ENCODE peak calls at places on chromosomes 2 and 18, in nine cellular contexts. D is A549, M is stomach, K is adrenal gland, L is body of pancreas, U is transverse colon, W is spleen, B is heart left ventricle, Z is gastrocnemius medialis. N is an unnamed sample.

GRCh38 chr2:31067259-31067658 is 71.0 kb downstream of the GALNT14 start:
- DNase-seq in D (no peak), M (no peak), K (no peak), L (no peak), U (no peak), W (no peak), B (no peak), Z (no peak), N (no peak)

GRCh38 chr18:51197661-51198424 is at the start of gene MEX3C:
- DNase-seq in D (peak), M (peak), K (peak), L (peak), U (peak), W (peak), B (peak), Z (peak), N (peak)

GRCh38 chr2:161250864-161251436 is 57.3 kb upstream of the PSMD14 start:
- DNase-seq in D (peak), M (no peak), K (no peak), L (no peak), U (no peak), W (no peak), B (no peak), Z (no peak), N (no peak)

GRCh38 chr2:19360266-19360665 is 1.8 kb upstream of the OSR1 start:
- DNase-seq in D (no peak), M (no peak), K (no peak), L (no peak), U (no peak), W (no peak), B (no peak), Z (no peak), N (no peak)

GRCh38 chr18:49446481-49446880 is 14.0 kb downstream of the DYM start:
- DNase-seq in D (no peak), M (no peak), K (no peak), L (no peak), U (no peak), W (no peak), B (no peak), Z (no peak), N (no peak)

GRCh38 chr2:95354469-95354901 is 48.0 kb upstream of the FAHD2A start:
- DNase-seq in D (no peak), M (peak), K (no peak), L (no peak), U (no peak), W (no peak), B (peak), Z (no peak), N (no peak)

GRCh38 chr2:217166241-217166640 is 306.4 kb upstream of the TNP1 start:
- DNase-seq in D (no peak), M (no peak), K (no peak), L (no peak), U (no peak), W (no peak), B (peak), Z (no peak), N (no peak)

GRCh38 chr2:1702186-1702565 is 42.1 kb downstream of the PXDN start:
- DNase-seq in D (no peak), M (no peak), K (no peak), L (no peak), U (no peak), W (no peak), B (no peak), Z (no peak), N (no peak)

GRCh38 chr2:191023235-191023679 is 9.3 kb upstream of the STAT1 start:
- DNase-seq in D (no peak), M (no peak), K (no peak), L (no peak), U (no peak), W (no peak), B (no peak), Z (no peak), N (no peak)

GRCh38 chr2:183248866-183249567 is 124.8 kb downstream of the NUP35 start:
- DNase-seq in D (peak), M (no peak), K (no peak), L (no peak), U (no peak), W (no peak), B (no peak), Z (no peak), N (no peak)

GRCh38 chr18:25594351-25594750 is 242.4 kb upstream of the ZNF521 start:
- DNase-seq in D (no peak), M (no peak), K (peak), L (no peak), U (no peak), W (no peak), B (no peak), Z (no peak), N (no peak)

GRCh38 chr18:25587545-25587944 is 235.6 kb upstream of the ZNF521 start:
- DNase-seq in D (no peak), M (no peak), K (no peak), L (no peak), U (no peak), W (no peak), B (no peak), Z (no peak), N (no peak)

GRCh38 chr18:25590456-25590855 is 238.5 kb upstream of the ZNF521 start:
- DNase-seq in D (no peak), M (no peak), K (no peak), L (no peak), U (no peak), W (no peak), B (no peak), Z (no peak), N (no peak)

GRCh38 chr18:25595274-25595673 is 243.3 kb upstream of the ZNF521 start:
- DNase-seq in D (no peak), M (no peak), K (no peak), L (no peak), U (no peak), W (no peak), B (no peak), Z (no peak), N (no peak)

GRCh38 chr18:25592804-25593360 is 240.9 kb upstream of the ZNF521 start:
- DNase-seq in D (no peak), M (no peak), K (no peak), L (no peak), U (no peak), W (no peak), B (no peak), Z (no peak), N (no peak)
- TF ChIP-seq CTCF in D (no peak), M (no peak), K (no peak), L (no peak), U (no peak), W (no peak), B (no peak), Z (no peak), N (no peak)

GRCh38 chr2:69683170-69683971 is 39.8 kb upstream of the AAK1 start:
- DNase-seq in D (no peak), M (no peak), K (peak), L (peak), U (no peak), W (no peak), B (peak), Z (no peak), N (no peak)
- TF ChIP-seq POLR2A in D (no peak), M (no peak), K (no peak), L (no peak), U (no peak), W (no peak), B (no peak), Z (no peak), N (no peak)

GRCh38 chr2:235430366-235431083 is 63.3 kb upstream of the AGAP1 start:
- DNase-seq in D (no peak), M (no peak), K (no peak), L (no peak), U (no peak), W (no peak), B (no peak), Z (no peak), N (no peak)

GRCh38 chr2:235432741-235433520 is 60.9 kb upstream of the AGAP1 start:
- DNase-seq in D (no peak), M (no peak), K (peak), L (no peak), U (no peak), W (peak), B (no peak), Z (no peak), N (no peak)

DNA sequence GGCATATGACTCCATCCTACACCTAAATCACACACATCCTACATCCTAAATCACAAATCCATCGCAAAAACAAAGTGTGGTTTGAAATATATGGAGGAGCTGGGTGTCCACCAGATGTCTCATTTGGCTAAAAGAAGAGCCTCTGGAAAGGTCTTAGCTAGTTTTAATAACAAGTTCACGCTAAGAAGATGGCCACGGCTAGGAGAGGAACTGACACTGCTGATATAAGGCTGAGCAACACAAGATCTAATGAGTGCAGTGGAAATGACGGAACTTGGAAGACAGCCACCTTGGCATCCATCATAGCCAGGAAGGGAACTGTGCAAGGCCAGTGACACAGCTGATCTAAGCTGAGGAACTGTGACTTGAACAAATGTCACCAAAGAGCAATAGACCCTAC is 60.0 kb upstream of the AGAP1 start:
- DNase-seq in D (no peak), M (peak), K (peak), L (peak), U (peak), W (no peak), B (peak), Z (peak), N (no peak)
- TF ChIP-seq CTCF in D (no peak), M (no peak), K (no peak), L (peak), U (no peak), W (no peak), B (peak), Z (peak), N (no peak)

GRCh38 chr2:67777836-67778429 is 284.9 kb downstream of the C1D start:
- DNase-seq in D (no peak), M (no peak), K (no peak), L (no peak), U (no peak), W (no peak), B (no peak), Z (no peak), N (no peak)

GRCh38 chr2:67776276-67776675 is 286.5 kb downstream of the C1D start:
- DNase-seq in D (no peak), M (no peak), K (no peak), L (no peak), U (no peak), W (no peak), B (no peak), Z (no peak), N (no peak)

GRCh38 chr2:67772216-67773180 is 290.3 kb downstream of the C1D start:
- DNase-seq in D (no peak), M (no peak), K (peak), L (peak), U (no peak), W (no peak), B (no peak), Z (no peak), N (no peak)

GRCh38 chr2:67773876-67774275 is 288.9 kb downstream of the C1D start:
- DNase-seq in D (no peak), M (no peak), K (no peak), L (no peak), U (no peak), W (no peak), B (no peak), Z (no peak), N (no peak)

GRCh38 chr2:67777010-67777409 is 285.8 kb downstream of the C1D start:
- DNase-seq in D (no peak), M (no peak), K (no peak), L (no peak), U (no peak), W (no peak), B (no peak), Z (no peak), N (no peak)
- TF ChIP-seq POLR2A in D (no peak), M (no peak), K (no peak), L (no peak), U (no peak), W (no peak), B (no peak), Z (no peak), N (no peak)

GRCh38 chr18:13558132-13558531 is 168.2 kb downstream of the FAM210A start:
- DNase-seq in D (peak), M (no peak), K (no peak), L (no peak), U (no peak), W (no peak), B (peak), Z (no peak), N (no peak)
- TF ChIP-seq CTCF in D (peak), M (no peak), K (peak), L (peak), U (peak), W (peak), B (peak), Z (peak), N (peak)

N was measured in esophagus squamous epithelium.